ENCODE peak calls at places on chromosomes 3 and 15, in six cellular contexts. J is body of pancreas, H is tibial artery, E is ovary, R is heart left ventricle, K is pancreas. V is an unnamed sample. For H3K4me1, the result is how much of the 10 kb centered on the place peaks cover.

GRCh38 chr3:47578119-47578630 is 490 bp downstream of the CSPG5 start:
- DNase-seq in J (peak), H (no peak), E (peak), R (peak), K (peak), V (peak)

GRCh38 chr3:42412526-42413155 is 2.2 kb upstream of the LYZL4 start:
- DNase-seq in J (no peak), H (no peak), E (no peak), R (no peak), K (no peak), V (no peak)

GRCh38 chr15:32861741-32862140 is 143.9 kb downstream of the GREM1 start:
- DNase-seq in J (peak), H (no peak), E (peak), R (no peak), K (no peak), V (peak)

GRCh38 chr3:118811333-118811732 is 223.3 kb downstream of the IGSF11 start:
- DNase-seq in J (no peak), H (no peak), E (no peak), R (no peak), K (no peak), V (no peak)

GRCh38 chr3:74648102-74648501 is 33.6 kb upstream of the CNTN3 start:
- DNase-seq in J (no peak), H (no peak), E (no peak), R (no peak), K (no peak), V (no peak)

GRCh38 chr3:167973046-167973445 is 122.7 kb downstream of the GOLIM4 start:
- DNase-seq in J (no peak), H (no peak), E (no peak), R (no peak), K (no peak), V (no peak)

GRCh38 chr15:72532991-72533601 is 59.0 kb downstream of the ARIH1 start:
- DNase-seq in J (peak), H (no peak), E (no peak), R (no peak), K (no peak), V (no peak)

GRCh38 chr3:150399060-150399459 is 9.0 kb upstream of the TSC22D2 start:
- DNase-seq in J (no peak), H (no peak), E (no peak), R (no peak), K (no peak), V (no peak)

GRCh38 chr3:126704494-126705214 is 614 bp downstream of the CHCHD6 start:
- DNase-seq in J (no peak), H (no peak), E (no peak), R (no peak), K (peak), V (no peak)

GRCh38 chr3:36591959-36592358 is 172.4 kb downstream of the DCLK3 start:
- DNase-seq in J (no peak), H (no peak), E (no peak), R (no peak), K (no peak), V (no peak)

GRCh38 chr3:8488436-8488835 is 13.2 kb upstream of the LMCD1 start:
- DNase-seq in J (no peak), H (no peak), E (no peak), R (no peak), K (no peak), V (no peak)

GRCh38 chr3:180119567-180119966 is 82.8 kb upstream of the PEX5L start:
- DNase-seq in J (no peak), H (no peak), E (no peak), R (no peak), K (no peak), V (no peak)

GRCh38 chr3:97979610-97980009 is 7.4 kb upstream of the RIOX2 start:
- DNase-seq in J (no peak), H (no peak), E (no peak), R (peak), K (no peak), V (no peak)

GRCh38 chr3:50154840-50155490 is at the start of gene SEMA3F:
- DNase-seq in J (peak), H (peak), E (peak), R (peak), K (no peak), V (peak)

GRCh38 chr3:141151439-141151838 is 80.2 kb upstream of the PXYLP1 start:
- DNase-seq in J (no peak), H (no peak), E (no peak), R (peak), K (no peak), V (no peak)

GRCh38 chr3:2770451-2770850 is 339.7 kb downstream of the IL5RA start:
- DNase-seq in J (no peak), H (no peak), E (no peak), R (no peak), K (no peak), V (no peak)

GRCh38 chr3:2765002-2765579 is 345.1 kb downstream of the IL5RA start:
- DNase-seq in J (no peak), H (no peak), E (no peak), R (no peak), K (no peak), V (no peak)
- TF ChIP-seq CTCF in J (no peak), H (no peak), E (no peak), R (no peak), K (no peak), V (no peak)

GRCh38 chr3:12177131-12177530 is 18.4 kb upstream of the TIMP4 start:
- DNase-seq in J (no peak), H (no peak), E (no peak), R (no peak), K (no peak), V (no peak)

GRCh38 chr3:12178091-12178820 is 19.5 kb upstream of the TIMP4 start:
- DNase-seq in J (peak), H (peak), E (peak), R (peak), K (no peak), V (no peak)

GRCh38 chr3:12175844-12176453 is 17.2 kb upstream of the TIMP4 start:
- DNase-seq in J (peak), H (peak), E (peak), R (peak), K (peak), V (peak)

GRCh38 chr3:12179441-12179840 is 20.7 kb upstream of the TIMP4 start:
- DNase-seq in J (no peak), H (no peak), E (no peak), R (no peak), K (no peak), V (no peak)

GRCh38 chr3:12175137-12175593 is 16.5 kb upstream of the TIMP4 start:
- DNase-seq in J (no peak), H (no peak), E (no peak), R (no peak), K (no peak), V (no peak)
- H3K4me1 ChIP-seq in J (under half), H (under half), E (under half), R (under half), K (under half), V (under half)

DNA sequence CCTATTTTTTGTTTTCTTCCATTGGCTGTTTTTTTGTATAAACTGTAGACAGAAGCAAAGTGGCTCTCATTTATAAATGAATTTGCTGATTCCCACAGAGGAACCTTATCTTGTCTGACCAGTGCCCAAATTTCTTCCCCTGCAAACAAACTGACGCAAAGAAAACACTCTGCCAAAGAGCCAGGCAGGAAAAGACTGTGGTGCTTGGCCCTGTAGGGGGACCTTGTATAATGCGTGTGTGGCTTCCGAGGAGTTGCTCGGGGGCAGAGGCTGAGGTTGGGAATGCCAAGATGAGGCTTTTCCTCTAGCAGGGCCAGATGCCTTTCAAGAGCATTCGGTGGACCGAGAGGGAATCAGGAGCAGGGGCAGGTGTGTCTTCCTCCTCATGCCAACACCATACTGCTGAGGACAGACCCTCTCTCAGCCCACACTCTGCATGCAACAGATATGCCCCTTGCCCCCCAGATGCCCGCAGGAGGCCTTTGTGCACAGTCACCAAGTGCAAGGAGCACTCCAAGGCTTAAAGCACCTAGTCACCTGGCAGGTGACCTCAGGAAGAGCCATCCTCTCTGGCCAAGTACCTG is 104.2 kb upstream of the ABHD17C start:
- DNase-seq in J (no peak), H (no peak), E (no peak), R (no peak), K (no peak), V (no peak)
- TF ChIP-seq CTCF in J (no peak), H (no peak), E (no peak), R (no peak), K (no peak), V (no peak)

GRCh38 chr3:53038679-53039375 is 7.0 kb downstream of the SFMBT1 start:
- DNase-seq in J (no peak), H (no peak), E (no peak), R (no peak), K (no peak), V (no peak)
- H3K4me1 ChIP-seq in J (half or more), H (under half), E (under half), R (under half), K (under half), V (under half)

DNA sequence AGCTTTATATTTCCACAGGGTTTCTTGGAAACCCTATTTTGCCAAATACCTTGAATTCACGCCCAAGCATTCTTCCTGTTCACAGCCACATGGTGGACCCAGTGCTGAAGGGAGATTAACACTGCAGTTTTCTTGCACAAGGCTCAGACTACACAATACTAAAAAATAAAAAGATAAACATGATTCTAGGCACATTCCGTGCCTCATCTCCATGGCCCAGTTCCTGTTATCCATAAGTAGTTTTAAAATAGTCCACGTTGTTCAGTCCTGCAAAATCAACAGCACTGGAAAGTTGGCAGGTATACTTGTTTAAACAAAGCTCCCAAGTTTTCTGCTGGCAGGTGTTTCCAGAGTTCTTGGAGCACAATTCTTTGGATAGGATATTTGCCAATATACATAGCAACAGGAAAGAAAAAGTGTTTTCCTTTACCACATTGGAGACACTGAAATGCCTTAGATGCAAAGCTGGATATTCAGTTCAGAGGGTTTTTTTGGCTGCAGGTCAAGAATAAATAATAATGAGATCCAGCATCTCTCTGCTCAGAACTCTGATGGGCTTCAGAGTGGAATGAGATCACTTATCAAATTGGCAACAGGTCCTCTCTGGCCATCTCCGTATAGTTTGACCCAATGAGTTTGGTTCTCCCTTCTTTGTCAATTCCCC is 88.1 kb upstream of the TGFBR2 start:
- DNase-seq in J (peak), H (peak), E (peak), R (peak), K (no peak), V (no peak)
- TF ChIP-seq CTCF in J (no peak), H (peak), E (peak), R (peak), K (no peak), V (peak)

GRCh38 chr3:194001728-194002459 is 134.1 kb upstream of the HES1 start:
- DNase-seq in J (no peak), H (no peak), E (no peak), R (no peak), K (no peak), V (no peak)
- H3K4me1 ChIP-seq in J (under half), H (under half), E (under half), R (under half), K (under half), V (under half)

DNA sequence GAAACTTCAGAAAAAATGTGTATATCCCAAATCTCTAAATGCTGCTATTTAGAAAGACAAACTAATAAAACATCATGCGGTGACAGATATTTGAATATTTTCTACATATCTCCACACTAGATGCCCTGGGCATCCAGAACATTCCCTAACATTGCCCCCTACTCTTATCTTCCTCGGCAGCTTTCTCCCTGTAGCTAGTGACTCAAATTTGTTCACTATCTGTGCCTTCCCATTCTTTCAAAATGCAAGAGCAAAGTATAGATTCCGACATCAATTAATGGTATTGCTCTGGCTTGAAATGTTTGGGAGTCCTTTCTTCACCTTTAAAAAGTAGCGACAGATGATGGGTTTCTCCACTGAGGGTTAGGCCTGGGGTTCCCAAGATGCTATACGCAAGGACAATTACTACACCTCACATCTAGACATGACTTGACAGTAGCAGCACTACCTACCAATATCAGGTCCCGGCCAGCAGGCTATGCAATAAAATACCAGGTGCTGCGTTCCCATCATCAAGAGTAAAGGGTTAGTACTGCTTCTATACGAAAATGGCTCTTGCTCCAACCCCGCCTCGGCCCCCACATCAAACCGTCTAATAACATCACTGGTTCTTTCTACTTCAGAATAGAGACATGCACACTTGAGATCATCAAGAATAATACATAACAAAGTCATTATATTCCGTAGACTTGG is 615 bp downstream of the UBR1 start:
- DNase-seq in J (peak), H (no peak), E (peak), R (no peak), K (no peak), V (no peak)
- TF ChIP-seq CTCF in J (no peak), H (no peak), E (no peak), R (no peak), K (no peak), V (peak)

GRCh38 chr3:48711727-48712126 is 5.3 kb downstream of the IP6K2 start:
- DNase-seq in J (no peak), H (no peak), E (no peak), R (no peak), K (no peak), V (no peak)

GRCh38 chr3:48707157-48707556 is 9.9 kb downstream of the IP6K2 start:
- DNase-seq in J (no peak), H (no peak), E (no peak), R (no peak), K (no peak), V (no peak)

GRCh38 chr3:48708481-48708889 is 8.5 kb downstream of the IP6K2 start:
- DNase-seq in J (no peak), H (no peak), E (no peak), R (no peak), K (no peak), V (no peak)

GRCh38 chr3:48709051-48709461 is 8.0 kb downstream of the IP6K2 start:
- DNase-seq in J (no peak), H (no peak), E (no peak), R (no peak), K (no peak), V (no peak)
- H3K4me1 ChIP-seq in J (under half), H (under half), E (under half), R (under half), K (under half), V (under half)

GRCh38 chr3:10387881-10388621 is 67.1 kb upstream of the SEC13 start:
- DNase-seq in J (no peak), H (no peak), E (no peak), R (no peak), K (no peak), V (no peak)
- TF ChIP-seq CTCF in J (no peak), H (no peak), E (no peak), R (no peak), K (no peak), V (no peak)

GRCh38 chr15:89652666-89653065 is 2.6 kb downstream of the KIF7 start:
- DNase-seq in J (no peak), H (peak), E (peak), R (no peak), K (no peak), V (no peak)

GRCh38 chr15:89654311-89654761 is 931 bp downstream of the KIF7 start:
- DNase-seq in J (no peak), H (peak), E (peak), R (no peak), K (no peak), V (no peak)

GRCh38 chr15:89654847-89655805 is at the start of gene KIF7:
- DNase-seq in J (peak), H (peak), E (peak), R (no peak), K (peak), V (no peak)

GRCh38 chr15:89652131-89652530 is 3.1 kb downstream of the KIF7 start:
- DNase-seq in J (no peak), H (peak), E (no peak), R (no peak), K (no peak), V (peak)

GRCh38 chr15:89653578-89653977 is 1.7 kb downstream of the KIF7 start:
- DNase-seq in J (no peak), H (peak), E (peak), R (no peak), K (no peak), V (no peak)
- H3K4me1 ChIP-seq in J (under half), H (under half), E (under half), R (under half), K (under half), V (under half)

V was measured in Peyer's patch.